ENCODE peak calls at places on chromosomes 3 and 15, in seven cellular contexts. E is CD4-positive, alpha-beta T cell; X is nucleus accumbens; D is cardiac muscle cell; B is tibial artery; S is mucosa of gallbladder; A is psoas muscle. I is an unnamed sample.

GRCh38 chr3:154970796-154971195 is 109.3 kb upstream of the MME start:
- DNase-seq in E (no peak), X (no peak), D (no peak), B (no peak), S (no peak), A (no peak), I (no peak)

GRCh38 chr3:45554001-45554691 is 40.4 kb upstream of the LIMD1 start:
- DNase-seq in E (no peak), X (no peak), D (peak), B (peak), S (no peak), A (peak), I (peak)

GRCh38 chr3:41650406-41650805 is 311.5 kb downstream of the ULK4 start:
- DNase-seq in E (no peak), X (no peak), D (no peak), B (no peak), S (no peak), A (no peak), I (no peak)

GRCh38 chr15:77002436-77002835 is 7.5 kb downstream of the PSTPIP1 start:
- DNase-seq in E (no peak), X (no peak), D (no peak), B (no peak), S (no peak), A (peak), I (no peak)

GRCh38 chr3:105315827-105316226 is 50.9 kb upstream of the ALCAM start:
- DNase-seq in E (no peak), X (no peak), D (no peak), B (no peak), S (no peak), A (no peak), I (no peak)

GRCh38 chr3:123833398-123833785 is 50.7 kb downstream of the MYLK start:
- DNase-seq in E (no peak), X (no peak), D (no peak), B (no peak), S (no peak), A (no peak), I (no peak)

GRCh38 chr15:100663066-100663465 is 60.7 kb downstream of the ASB7 start:
- DNase-seq in E (no peak), X (no peak), D (no peak), B (no peak), S (no peak), A (no peak), I (no peak)

GRCh38 chr3:197667968-197668367 is 68.7 kb downstream of the RUBCN start:
- DNase-seq in E (no peak), X (no peak), D (no peak), B (no peak), S (no peak), A (no peak), I (peak)

GRCh38 chr15:68031406-68031805 is 22.7 kb upstream of the PIAS1 start:
- DNase-seq in E (no peak), X (no peak), D (no peak), B (peak), S (no peak), A (no peak), I (no peak)

GRCh38 chr15:64151727-64152506 is at the start of gene SNX22:
- DNase-seq in E (no peak), X (no peak), D (peak), B (no peak), S (no peak), A (peak), I (peak)

GRCh38 chr3:44939581-44940036 is 36.4 kb downstream of the ZDHHC3 start:
- DNase-seq in E (no peak), X (peak), D (peak), B (no peak), S (no peak), A (no peak), I (no peak)